ENCODE peak calls at places on chromosome 9, in five cellular contexts. G is Kasumi-1, T is H4, N is tibial artery, V is cardiac muscle cell. Y is an unnamed sample.

GRCh38 chr9:124623966-124624734 is 117.0 kb upstream of the NR5A1 start:
- DNase-seq in G (no peak), T (no peak), N (no peak), V (no peak), Y (no peak)

GRCh38 chr9:23674016-23674585 is 151.9 kb downstream of the ELAVL2 start:
- DNase-seq in G (no peak), T (peak), N (no peak), V (no peak), Y (no peak)

GRCh38 chr9:123434619-123435240 is 78.7 kb downstream of the CRB2 start:
- DNase-seq in G (no peak), T (no peak), N (no peak), V (peak), Y (no peak)

GRCh38 chr9:14210428-14210827 is 103.5 kb downstream of the NFIB start:
- DNase-seq in G (no peak), T (no peak), N (no peak), V (no peak), Y (no peak)

GRCh38 chr9:132128191-132128590 is 33.7 kb upstream of the NTNG2 start:
- DNase-seq in G (no peak), T (no peak), N (no peak), V (no peak), Y (no peak)

GRCh38 chr9:111108946-111109345 is 70.7 kb upstream of the LPAR1 start:
- DNase-seq in G (peak), T (peak), N (no peak), V (no peak), Y (no peak)

GRCh38 chr9:76525196-76525595 is 66.2 kb downstream of the GCNT1 start:
- DNase-seq in G (no peak), T (no peak), N (no peak), V (no peak), Y (no peak)

GRCh38 chr9:136151848-136152542 is 33.3 kb upstream of the TMEM250 start:
- DNase-seq in G (no peak), T (no peak), N (no peak), V (no peak), Y (no peak)

GRCh38 chr9:131605770-131606590 is 60.7 kb downstream of the PRRT1B start:
- DNase-seq in G (no peak), T (peak), N (no peak), V (no peak), Y (no peak)

GRCh38 chr9:97501177-97501971 is at the start of gene TMOD1:
- DNase-seq in G (peak), T (peak), N (peak), V (peak), Y (no peak)

GRCh38 chr9:37582548-37583157 is 6.5 kb upstream of the FBXO10 start:
- DNase-seq in G (peak), T (peak), N (no peak), V (peak), Y (no peak)

GRCh38 chr9:136875155-136875554 is 9.0 kb upstream of the EDF1 start:
- DNase-seq in G (no peak), T (no peak), N (no peak), V (no peak), Y (no peak)

GRCh38 chr9:99400184-99400731 is 178.2 kb downstream of the SEC61B start:
- DNase-seq in G (no peak), T (no peak), N (no peak), V (peak), Y (no peak)

GRCh38 chr9:38178282-38178681 is 109.3 kb upstream of the SHB start:
- DNase-seq in G (no peak), T (no peak), N (no peak), V (no peak), Y (no peak)

GRCh38 chr9:87862536-87863268 is 20.0 kb upstream of the SPATA31E1 start:
- DNase-seq in G (no peak), T (peak), N (no peak), V (no peak), Y (peak)

GRCh38 chr9:129276486-129277260 is 98.6 kb upstream of the IER5L start:
- DNase-seq in G (no peak), T (no peak), N (peak), V (peak), Y (no peak)

Y was measured in HS-27A.